ENCODE peak calls at places on chromosomes 7 and 10, in seven cellular contexts. Z is mesenchymal stem cell, P is H1, W is neuronal stem cell, G is mesendoderm, S is IMR-90, C is trophoblast cell. O is an unnamed sample.
A peak's percentile ranks its signal among the peaks of the same experiment; 100 is the strongest.

GRCh38 chr7:82841828-82842227 is 320.9 kb downstream of the PCLO start:
- DNase-seq in Z (no peak), P (no peak), W (no peak), G (no peak), S (no peak), C (no peak), O (no peak)

GRCh38 chr10:33519130-33519860 is 184.8 kb upstream of the NRP1 start:
- DNase-seq in Z (no peak), P (no peak), W (no peak), G (peak; percentile 47), S (no peak), C (peak; percentile 46), O (no peak)

GRCh38 chr10:5945561-5946418 is 31.6 kb downstream of the IL15RA start:
- DNase-seq in Z (peak; percentile 86), P (no peak), W (no peak), G (peak; percentile 66), S (peak; percentile 97), C (peak; percentile 20), O (no peak)

GRCh38 chr10:12782537-12782936 is 219.0 kb downstream of the CCDC3 start:
- DNase-seq in Z (peak; percentile 54), P (peak; percentile 86), W (peak; percentile 27), G (peak; percentile 64), S (peak; percentile 29), C (peak; percentile 54), O (peak; percentile 60)

GRCh38 chr10:72567884-72568283 is 58.0 kb downstream of the MICU1 start:
- DNase-seq in Z (no peak), P (no peak), W (no peak), G (peak; percentile 43), S (no peak), C (peak; percentile 36), O (no peak)

GRCh38 chr7:106499897-106500296 is 161.1 kb downstream of the CCDC71L start:
- DNase-seq in Z (no peak), P (no peak), W (no peak), G (no peak), S (no peak), C (no peak), O (no peak)

GRCh38 chr10:6299234-6299633 is 96.5 kb downstream of the PFKFB3 start:
- DNase-seq in Z (no peak), P (no peak), W (no peak), G (peak; percentile 52), S (no peak), C (peak; percentile 98), O (no peak)

GRCh38 chr10:955820-956217 is 24.3 kb upstream of the LARP4B start:
- DNase-seq in Z (no peak), P (no peak), W (no peak), G (no peak), S (no peak), C (no peak), O (no peak)

GRCh38 chr10:49615213-49615612 is 1.4 kb downstream of the CHAT start:
- DNase-seq in Z (no peak), P (no peak), W (no peak), G (no peak), S (no peak), C (no peak), O (peak; percentile 16)

GRCh38 chr10:16944081-16944922 is 127.1 kb upstream of the RSU1 start:
- DNase-seq in Z (peak; percentile 8), P (no peak), W (no peak), G (no peak), S (peak; percentile 69), C (no peak), O (no peak)

GRCh38 chr10:132104471-132105301 is 38.9 kb downstream of the JAKMIP3 start:
- DNase-seq in Z (no peak), P (peak; percentile 35), W (no peak), G (no peak), S (no peak), C (no peak), O (peak; percentile 20)

GRCh38 chr7:34058791-34059550 is 153.6 kb downstream of the BMPER start:
- DNase-seq in Z (no peak), P (no peak), W (no peak), G (no peak), S (no peak), C (no peak), O (no peak)

GRCh38 chr7:15123901-15124300 is 221.3 kb upstream of the DGKB start:
- DNase-seq in Z (no peak), P (no peak), W (no peak), G (no peak), S (no peak), C (no peak), O (no peak)

GRCh38 chr7:142438235-142438922 is 180.5 kb upstream of the PRSS58 start:
- DNase-seq in Z (peak; percentile 40), P (peak; percentile 61), W (peak; percentile 26), G (peak; percentile 87), S (peak; percentile 64), C (peak; percentile 68), O (peak; percentile 66)

GRCh38 chr7:204326-204725 is 12.0 kb downstream of the FAM20C start:
- DNase-seq in Z (no peak), P (no peak), W (no peak), G (no peak), S (no peak), C (no peak), O (no peak)

GRCh38 chr7:73811760-73812168 is 19.0 kb upstream of the CLDN4 start:
- DNase-seq in Z (peak; percentile 70), P (peak; percentile 92), W (no peak), G (peak; percentile 85), S (peak; percentile 41), C (peak; percentile 91), O (peak; percentile 89)

GRCh38 chr10:24444337-24444736 is 235.4 kb downstream of the KIAA1217 start:
- DNase-seq in Z (peak; percentile 95), P (no peak), W (no peak), G (no peak), S (peak; percentile 96), C (no peak), O (no peak)

GRCh38 chr10:127877116-127877515 is 15.6 kb downstream of the CLRN3 start:
- DNase-seq in Z (no peak), P (peak; percentile 8), W (no peak), G (no peak), S (no peak), C (no peak), O (no peak)

DNA sequence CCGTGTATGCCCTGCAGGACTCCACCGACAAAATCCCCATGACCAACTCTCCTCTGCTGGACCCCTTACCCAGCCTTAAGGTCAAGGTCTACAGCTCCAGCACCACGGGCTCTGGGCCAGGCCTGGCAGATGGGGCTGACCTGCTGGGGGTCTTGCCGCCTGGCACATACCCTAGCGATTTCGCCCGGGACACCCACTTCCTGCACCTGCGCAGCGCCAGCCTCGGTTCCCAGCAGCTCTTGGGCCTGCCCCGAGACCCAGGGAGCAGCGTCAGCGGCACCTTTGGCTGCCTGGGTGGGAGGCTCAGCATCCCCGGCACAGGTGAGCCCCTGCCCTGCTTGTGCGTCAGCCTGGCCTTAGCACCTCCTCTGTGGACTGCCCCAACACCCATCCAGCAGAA is 27.6 kb upstream of the SLC29A3 start:
- DNase-seq in Z (no peak), P (no peak), W (no peak), G (no peak), S (no peak), C (no peak), O (no peak)
- H3K18ac ChIP-seq in Z (no peak overlapping the region), P (no peak overlapping the region), W (peak overlapping the region; percentile 72), G (no peak overlapping the region), S (no peak overlapping the region), C (no peak overlapping the region), O (no peak overlapping the region)

DNA sequence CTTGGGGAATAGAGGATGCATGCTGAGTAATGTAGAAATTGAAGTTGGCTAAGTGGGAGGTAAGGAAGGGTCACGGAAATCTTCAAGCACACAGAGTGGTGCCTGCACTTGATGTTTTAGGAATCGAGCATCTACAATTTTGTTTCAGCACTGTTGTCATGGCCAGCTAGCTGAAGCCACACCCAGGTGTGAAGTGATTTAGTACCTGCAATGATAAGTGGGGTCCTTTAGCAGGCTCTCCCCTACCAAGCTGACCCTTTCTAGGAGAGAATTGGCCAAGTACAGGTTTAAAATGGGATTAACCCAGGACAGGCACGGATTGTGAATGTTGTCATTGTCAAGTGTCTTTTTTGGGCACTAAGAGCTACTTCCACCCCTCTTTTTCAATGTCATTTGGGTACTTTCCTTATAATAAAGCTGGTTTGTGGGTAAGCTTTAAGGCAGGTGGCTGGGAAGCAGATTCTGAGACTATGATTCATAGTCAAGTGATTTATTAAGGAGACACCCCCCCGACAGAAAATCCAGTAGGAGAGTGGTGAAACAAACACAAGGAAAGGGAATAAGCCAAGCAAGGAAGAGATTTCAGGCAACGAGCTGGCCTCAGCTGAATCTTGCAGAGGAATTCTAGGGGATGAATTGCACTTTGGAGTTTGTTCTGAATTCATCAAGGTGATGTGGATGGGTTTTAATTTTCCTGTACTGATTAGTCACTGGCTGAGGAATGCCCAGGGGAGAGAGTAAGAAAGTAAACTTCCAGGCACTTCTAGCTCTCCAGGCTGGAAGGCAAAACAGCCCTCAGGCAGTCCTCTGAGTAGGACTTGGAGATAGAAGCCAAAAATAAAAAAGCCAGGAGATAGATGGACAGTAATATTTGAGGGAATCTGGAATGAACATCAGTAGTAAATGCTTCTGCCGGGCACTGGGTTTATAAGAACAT is 1128.4 kb downstream of the SORCS3 start:
- DNase-seq in Z (no peak), P (no peak), W (no peak), G (peak; percentile 53), S (no peak), C (no peak), O (no peak)
- H3K18ac ChIP-seq in Z (no peak overlapping the region), P (no peak overlapping the region), W (no peak overlapping the region), G (peak overlapping the region; percentile 75), S (no peak overlapping the region), C (no peak overlapping the region), O (no peak overlapping the region)

GRCh38 chr10:91188889-91189288 is 31.6 kb upstream of the PCGF5 start:
- DNase-seq in Z (no peak), P (no peak), W (no peak), G (peak; percentile 11), S (no peak), C (peak; percentile 16), O (no peak)
- H3K18ac ChIP-seq in Z (no peak overlapping the region), P (no peak overlapping the region), W (no peak overlapping the region), G (no peak overlapping the region), S (no peak overlapping the region), C (no peak overlapping the region), O (no peak overlapping the region)

GRCh38 chr10:131049051-131049450 is 262.5 kb downstream of the TCERG1L start:
- DNase-seq in Z (no peak), P (peak; percentile 86), W (peak; percentile 54), G (peak; percentile 94), S (no peak), C (no peak), O (peak; percentile 96)

GRCh38 chr10:131047501-131047900 is 264.0 kb downstream of the TCERG1L start:
- DNase-seq in Z (no peak), P (no peak), W (no peak), G (no peak), S (no peak), C (no peak), O (no peak)

GRCh38 chr10:131044379-131044778 is 267.1 kb downstream of the TCERG1L start:
- DNase-seq in Z (no peak), P (no peak), W (no peak), G (no peak), S (no peak), C (no peak), O (no peak)

GRCh38 chr10:131048595-131048994 is 262.9 kb downstream of the TCERG1L start:
- DNase-seq in Z (no peak), P (peak; percentile 63), W (peak; percentile 14), G (peak; percentile 42), S (no peak), C (no peak), O (peak; percentile 64)

DNA sequence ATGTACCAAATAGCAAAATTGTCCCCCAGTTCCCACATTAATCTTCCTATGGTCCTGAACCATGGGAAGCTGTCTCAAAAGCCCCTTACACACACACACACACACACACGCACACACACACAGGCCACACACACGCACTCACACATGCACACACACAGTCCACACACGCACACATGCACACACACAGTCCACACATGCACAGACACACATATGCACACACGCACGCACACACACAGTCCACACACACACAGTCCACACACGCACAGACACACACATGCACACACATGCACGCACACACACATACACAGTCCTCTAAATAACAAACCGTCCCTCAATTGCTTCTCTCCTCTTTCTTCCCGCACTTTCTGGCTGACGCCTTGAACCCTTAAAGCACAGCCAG is 265.3 kb downstream of the TCERG1L start:
- DNase-seq in Z (no peak), P (no peak), W (no peak), G (no peak), S (no peak), C (no peak), O (no peak)
- H3K18ac ChIP-seq in Z (no peak overlapping the region), P (peak overlapping the region; percentile 71), W (no peak overlapping the region), G (no peak overlapping the region), S (no peak overlapping the region), C (no peak overlapping the region), O (peak overlapping the region; percentile 16)

O was measured in H9.